ENCODE peak calls at places on chromosomes 12 and 14, in six cellular contexts. P, F, S, U, X and R are unnamed samples.

GRCh38 chr12:124625867-124626675 is 58.7 kb upstream of the NCOR2 start:
- DNase-seq in F (no peak), S (no peak), X (peak; percentile 94), U (peak; percentile 96), P (peak; percentile 78), R (no peak)

GRCh38 chr12:97026901-97027300 is 119.8 kb downstream of the NEDD1 start:
- DNase-seq in P (no peak), S (no peak), X (no peak), U (no peak), F (no peak), R (no peak)

GRCh38 chr14:25516838-25517237 is 466.9 kb upstream of the STXBP6 start:
- DNase-seq in F (no peak), S (no peak), X (no peak), P (no peak), U (no peak), R (no peak)

GRCh38 chr14:99063620-99064225 is 208.3 kb downstream of the BCL11B start:
- DNase-seq in P (no peak), F (no peak), S (no peak), U (no peak), X (no peak), R (no peak)

GRCh38 chr14:69014829-69015259 is 35.7 kb upstream of the ACTN1 start:
- DNase-seq in S (no peak), X (peak; percentile 57), P (no peak), U (no peak), F (no peak), R (no peak)

GRCh38 chr14:71166434-71166833 is 259.2 kb downstream of the PCNX1 start:
- DNase-seq in F (peak; percentile 46), X (peak; percentile 87), S (no peak), U (no peak), P (peak; percentile 65), R (no peak)

GRCh38 chr14:24316597-24316950 is 5.3 kb downstream of the LTB4R start:
- DNase-seq in F (no peak), S (no peak), X (no peak), P (no peak), U (no peak), R (no peak)

GRCh38 chr14:39320318-39320717 is 86.6 kb downstream of the MIA2 start:
- DNase-seq in P (no peak), X (peak; percentile 13), U (no peak), F (no peak), S (no peak), R (no peak)

GRCh38 chr12:101859664-101860607 is 17.4 kb upstream of the DRAM1 start:
- DNase-seq in P (no peak), X (peak; percentile 54), S (no peak), U (no peak), F (no peak), R (no peak)

GRCh38 chr12:121388421-121388981 is 11.4 kb upstream of the RNF34 start:
- DNase-seq in U (no peak), X (peak; percentile 82), F (no peak), P (no peak), S (no peak), R (no peak)

GRCh38 chr12:27453462-27453861 is 6.9 kb downstream of the SMCO2 start:
- DNase-seq in X (no peak), F (no peak), P (no peak), U (no peak), S (no peak), R (no peak)

GRCh38 chr12:14554281-14555008 is 13.2 kb downstream of the PLBD1 start:
- DNase-seq in U (peak; percentile 81), P (peak; percentile 78), X (peak; percentile 10), F (peak; percentile 92), S (no peak), R (no peak)

GRCh38 chr12:116950628-116951325 is 40.0 kb downstream of the FBXW8 start:
- DNase-seq in P (no peak), S (no peak), U (no peak), X (no peak), F (no peak), R (no peak)

GRCh38 chr12:50066402-50066801 is 9.0 kb downstream of the ASIC1 start:
- DNase-seq in F (peak; percentile 78), S (no peak), X (peak; percentile 94), P (no peak), U (peak; percentile 80), R (no peak)

GRCh38 chr14:54653764-54654469 is 87.0 kb downstream of the SAMD4A start:
- DNase-seq in P (peak; percentile 39), F (no peak), S (no peak), U (peak; percentile 74), X (peak; percentile 66), R (no peak)

GRCh38 chr12:101097829-101098580 is 112.0 kb downstream of the SLC5A8 start:
- DNase-seq in X (no peak), U (no peak), F (no peak), P (no peak), S (no peak), R (no peak)

GRCh38 chr12:107396991-107397390 is 288.6 kb upstream of the PWP1 start:
- DNase-seq in S (no peak), U (no peak), P (no peak), F (no peak), X (peak; percentile 26), R (no peak)

GRCh38 chr14:85187521-85187920 is 342.4 kb upstream of the FLRT2 start:
- DNase-seq in U (no peak), X (no peak), P (no peak), F (no peak), S (no peak), R (no peak)

GRCh38 chr12:49891476-49891875 is 12.2 kb downstream of the FAIM2 start:
- DNase-seq in F (no peak), S (no peak), U (no peak), P (no peak), X (no peak), R (no peak)

GRCh38 chr14:26444745-26445144 is 153.1 kb downstream of the NOVA1 start:
- DNase-seq in S (no peak), U (no peak), X (peak; percentile 47), F (peak; percentile 71), P (peak; percentile 51), R (no peak)

GRCh38 chr14:37709419-37710195 is 114.2 kb downstream of the TTC6 start:
- DNase-seq in S (no peak), P (no peak), U (no peak), X (peak; percentile 51), F (no peak), R (no peak)

GRCh38 chr14:87380054-87380453 is 612.9 kb downstream of the GALC start:
- DNase-seq in F (no peak), X (no peak), U (no peak), P (no peak), S (no peak), R (no peak)
- H3K9me3 ChIP-seq in F (no peaks in the 10 kb centered on the region), X (no peaks in the 10 kb centered on the region), U (peaks cover 3% of the 10 kb centered on the region), P (peaks cover 8% of the 10 kb centered on the region), S (no peaks in the 10 kb centered on the region), R (no peaks in the 10 kb centered on the region)

DNA sequence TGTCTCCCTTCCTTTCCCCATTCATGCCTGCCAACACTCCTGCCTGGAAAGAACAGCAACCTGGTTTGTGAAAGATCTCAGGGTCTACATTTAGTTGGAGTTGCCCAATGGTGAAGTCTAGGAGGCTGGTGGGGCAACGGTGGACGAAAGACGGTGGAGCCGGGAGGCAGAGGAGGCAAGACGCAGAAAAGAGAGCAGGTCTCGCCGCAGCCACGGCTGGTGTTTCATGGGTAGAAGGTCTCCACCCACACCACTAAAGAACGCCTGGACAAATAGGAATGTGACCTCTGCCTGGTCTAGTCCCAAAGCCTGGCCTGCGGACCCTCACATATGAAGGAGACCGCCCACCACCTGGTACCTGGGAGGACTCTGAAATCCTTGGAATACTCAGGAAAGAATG is 185.6 kb downstream of the ALG10 start:
- DNase-seq in U (no peak), S (no peak), F (no peak), P (no peak), X (no peak), R (no peak)
- H3K9me3 ChIP-seq in U (peaks cover 9% of the 10 kb centered on the region), S (no peaks in the 10 kb centered on the region), F (no peaks in the 10 kb centered on the region), P (no peaks in the 10 kb centered on the region), X (no peaks in the 10 kb centered on the region), R (no peaks in the 10 kb centered on the region)

GRCh38 chr12:30396576-30396975 is 299.1 kb downstream of the IPO8 start:
- DNase-seq in P (no peak), F (no peak), S (no peak), X (no peak), U (no peak), R (no peak)
- H3K9me3 ChIP-seq in P (no peaks in the 10 kb centered on the region), F (peaks cover 2% of the 10 kb centered on the region), S (no peaks in the 10 kb centered on the region), X (no peaks in the 10 kb centered on the region), U (no peaks in the 10 kb centered on the region), R (no peaks in the 10 kb centered on the region)

GRCh38 chr12:12668005-12668404 is 28.0 kb downstream of the GPR19 start:
- DNase-seq in X (no peak), P (no peak), S (no peak), F (no peak), U (no peak), R (no peak)
- H3K9me3 ChIP-seq in X (no peaks in the 10 kb centered on the region), P (no peaks in the 10 kb centered on the region), S (no peaks in the 10 kb centered on the region), F (no peaks in the 10 kb centered on the region), U (no peaks in the 10 kb centered on the region), R (no peaks in the 10 kb centered on the region)

DNA sequence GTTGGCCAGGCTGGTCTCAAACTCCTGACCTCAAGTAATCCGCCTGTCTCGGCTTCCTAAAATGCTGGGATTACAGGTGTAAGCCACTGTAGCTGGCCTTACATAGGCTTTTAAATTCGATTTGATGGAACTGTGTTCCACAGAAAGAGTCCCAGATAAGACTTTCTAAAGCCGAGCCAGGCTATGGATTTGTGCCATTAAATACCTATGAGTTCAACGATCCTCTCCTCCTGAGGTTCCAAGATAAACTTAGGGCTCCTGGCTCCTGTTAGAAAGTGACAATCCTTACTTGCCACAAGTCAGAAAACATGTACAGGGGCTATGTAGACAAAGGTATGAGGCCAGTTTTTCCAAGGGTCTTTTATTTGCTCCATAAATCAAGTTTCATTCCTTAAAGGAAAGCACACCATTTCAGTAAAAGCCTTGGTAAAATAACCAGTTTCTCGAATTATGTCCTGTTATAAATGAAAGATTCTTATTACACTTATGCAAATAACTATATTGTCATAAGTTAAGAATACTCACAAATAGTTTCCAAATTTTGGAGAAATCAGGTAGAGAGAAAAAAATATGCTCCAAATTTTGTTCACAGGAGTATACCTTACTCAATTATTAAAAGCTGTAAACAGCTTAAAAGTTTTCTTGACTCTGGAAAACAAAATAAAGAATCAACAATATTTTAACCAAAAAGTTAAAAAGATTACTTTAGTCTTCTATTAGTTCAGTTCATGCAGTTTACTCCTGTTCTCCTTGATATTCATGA is 36.1 kb upstream of the LRRK2 start:
- DNase-seq in P (no peak), X (no peak), U (no peak), S (no peak), F (no peak), R (no peak)
- H3K9me3 ChIP-seq in P (peaks cover 6% of the 10 kb centered on the region), X (no peaks in the 10 kb centered on the region), U (no peaks in the 10 kb centered on the region), S (peaks cover 4% of the 10 kb centered on the region), F (no peaks in the 10 kb centered on the region), R (no peaks in the 10 kb centered on the region)

DNA sequence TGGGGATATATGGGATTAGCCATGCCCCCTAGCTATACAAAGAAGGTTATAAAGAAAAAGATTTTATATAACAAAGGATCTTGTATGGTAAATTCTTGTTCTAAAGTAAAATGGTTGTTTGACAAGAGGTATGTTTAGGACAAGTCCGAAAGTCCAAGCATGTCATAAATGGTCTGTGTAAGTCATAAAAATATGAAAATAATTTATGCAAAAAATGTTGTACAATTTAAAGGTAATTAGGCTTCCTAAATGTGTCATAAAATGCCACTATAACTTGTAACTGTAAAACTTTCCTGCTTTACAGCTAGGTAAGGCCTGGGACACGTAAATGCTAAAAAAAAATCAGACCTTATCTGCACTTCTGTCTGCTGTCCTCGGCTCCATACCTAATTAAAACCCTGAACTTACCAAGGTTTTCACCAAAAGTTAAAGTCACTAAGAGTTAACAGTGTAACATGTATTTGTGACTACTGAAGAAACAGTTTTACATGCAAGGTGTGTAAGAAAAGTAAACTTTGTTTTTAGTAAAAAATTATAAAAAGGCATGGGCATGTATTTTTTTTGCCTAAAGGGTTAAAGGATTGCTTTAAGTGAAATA is 110.0 kb upstream of the RESF1 start:
- DNase-seq in P (no peak), F (peak; percentile 35), S (no peak), X (no peak), U (no peak), R (no peak)
- H3K9me3 ChIP-seq in P (peaks cover 16% of the 10 kb centered on the region), F (peaks cover 6% of the 10 kb centered on the region), S (peaks cover 36% of the 10 kb centered on the region), X (peaks cover 6% of the 10 kb centered on the region), U (no peaks in the 10 kb centered on the region), R (no peaks in the 10 kb centered on the region)